ENCODE peak calls at places on chromosomes 7 and 10, in ten cellular contexts. One of them, this sample, is unnamed.

GRCh38 chr7:157984138-157984913 is 603.3 kb downstream of the PTPRN2 start:
- DNase-seq in HS-5: no peak
- DNase-seq in AML-193: no peak
- DNase-seq in posterior vena cava: peak; percentile 76
- DNase-seq in left lung: no peak
- DNase-seq in NCI-H187: no peak
- DNase-seq in sciatic nerve: no peak
- DNase-seq in fibroblast of the conjunctiva: no peak
- DNase-seq in naive thymus-derived CD4-positive, alpha-beta T cell: no peak
- DNase-seq in activated CD4-positive, alpha-beta T cell treated with anti-CD3 and anti-CD28 coated beads for 4 hours: no peak
- DNase-seq in this sample: no peak

GRCh38 chr7:100353685-100354330 is 4.1 kb upstream of the PILRB start:
- DNase-seq in HS-5: no peak
- DNase-seq in AML-193: no peak
- DNase-seq in posterior vena cava: no peak
- DNase-seq in left lung: no peak
- DNase-seq in NCI-H187: no peak
- DNase-seq in sciatic nerve: no peak
- DNase-seq in fibroblast of the conjunctiva: no peak
- DNase-seq in naive thymus-derived CD4-positive, alpha-beta T cell: no peak
- DNase-seq in activated CD4-positive, alpha-beta T cell treated with anti-CD3 and anti-CD28 coated beads for 4 hours: peak; percentile 58
- DNase-seq in this sample: peak; percentile 65

GRCh38 chr10:63724922-63725321 is 203.7 kb downstream of the REEP3 start:
- DNase-seq in HS-5: no peak
- DNase-seq in AML-193: no peak
- DNase-seq in posterior vena cava: no peak
- DNase-seq in left lung: no peak
- DNase-seq in NCI-H187: no peak
- DNase-seq in sciatic nerve: no peak
- DNase-seq in fibroblast of the conjunctiva: no peak
- DNase-seq in naive thymus-derived CD4-positive, alpha-beta T cell: no peak
- DNase-seq in activated CD4-positive, alpha-beta T cell treated with anti-CD3 and anti-CD28 coated beads for 4 hours: no peak
- DNase-seq in this sample: no peak

GRCh38 chr7:16891874-16892620 is 10.3 kb upstream of the AGR3 start:
- DNase-seq in HS-5: no peak
- DNase-seq in AML-193: no peak
- DNase-seq in posterior vena cava: no peak
- DNase-seq in left lung: no peak
- DNase-seq in NCI-H187: no peak
- DNase-seq in sciatic nerve: no peak
- DNase-seq in fibroblast of the conjunctiva: no peak
- DNase-seq in naive thymus-derived CD4-positive, alpha-beta T cell: no peak
- DNase-seq in activated CD4-positive, alpha-beta T cell treated with anti-CD3 and anti-CD28 coated beads for 4 hours: no peak
- DNase-seq in this sample: no peak

GRCh38 chr10:122051609-122052385 is 62.8 kb downstream of the TACC2 start:
- DNase-seq in HS-5: peak; percentile 51
- DNase-seq in AML-193: no peak
- DNase-seq in posterior vena cava: peak; percentile 62
- DNase-seq in left lung: no peak
- DNase-seq in NCI-H187: no peak
- DNase-seq in sciatic nerve: peak; percentile 72
- DNase-seq in fibroblast of the conjunctiva: peak; percentile 47
- DNase-seq in naive thymus-derived CD4-positive, alpha-beta T cell: no peak
- DNase-seq in activated CD4-positive, alpha-beta T cell treated with anti-CD3 and anti-CD28 coated beads for 4 hours: no peak
- DNase-seq in this sample: no peak

GRCh38 chr7:27098493-27099223 is 2.9 kb upstream of the HOXA1 start:
- DNase-seq in HS-5: no peak
- DNase-seq in AML-193: no peak
- DNase-seq in posterior vena cava: peak; percentile 83
- DNase-seq in left lung: no peak
- DNase-seq in NCI-H187: peak; percentile 77
- DNase-seq in sciatic nerve: no peak
- DNase-seq in fibroblast of the conjunctiva: no peak
- DNase-seq in naive thymus-derived CD4-positive, alpha-beta T cell: no peak
- DNase-seq in activated CD4-positive, alpha-beta T cell treated with anti-CD3 and anti-CD28 coated beads for 4 hours: no peak
- DNase-seq in this sample: peak; percentile 68

GRCh38 chr7:139762886-139763285 is 14.9 kb downstream of the HIPK2 start:
- DNase-seq in HS-5: no peak
- DNase-seq in AML-193: no peak
- DNase-seq in posterior vena cava: no peak
- DNase-seq in left lung: no peak
- DNase-seq in NCI-H187: no peak
- DNase-seq in sciatic nerve: no peak
- DNase-seq in fibroblast of the conjunctiva: no peak
- DNase-seq in naive thymus-derived CD4-positive, alpha-beta T cell: no peak
- DNase-seq in activated CD4-positive, alpha-beta T cell treated with anti-CD3 and anti-CD28 coated beads for 4 hours: no peak
- DNase-seq in this sample: no peak

GRCh38 chr7:92949748-92950147 is 113.4 kb upstream of the CDK6 start:
- DNase-seq in HS-5: no peak
- DNase-seq in AML-193: no peak
- DNase-seq in posterior vena cava: no peak
- DNase-seq in left lung: no peak
- DNase-seq in NCI-H187: no peak
- DNase-seq in sciatic nerve: no peak
- DNase-seq in fibroblast of the conjunctiva: no peak
- DNase-seq in naive thymus-derived CD4-positive, alpha-beta T cell: no peak
- DNase-seq in activated CD4-positive, alpha-beta T cell treated with anti-CD3 and anti-CD28 coated beads for 4 hours: no peak
- DNase-seq in this sample: no peak

GRCh38 chr7:140478361-140479061 is 794 bp downstream of the MKRN1 start:
- DNase-seq in HS-5: no peak
- DNase-seq in AML-193: peak; percentile 58
- DNase-seq in posterior vena cava: peak; percentile 84
- DNase-seq in left lung: no peak
- DNase-seq in NCI-H187: no peak
- DNase-seq in sciatic nerve: peak; percentile 63
- DNase-seq in fibroblast of the conjunctiva: no peak
- DNase-seq in naive thymus-derived CD4-positive, alpha-beta T cell: peak; percentile 50
- DNase-seq in activated CD4-positive, alpha-beta T cell treated with anti-CD3 and anti-CD28 coated beads for 4 hours: peak; percentile 46
- DNase-seq in this sample: peak; percentile 79

GRCh38 chr7:101466871-101467270 is 104.2 kb downstream of the COL26A1 start:
- DNase-seq in HS-5: no peak
- DNase-seq in AML-193: no peak
- DNase-seq in posterior vena cava: peak; percentile 28
- DNase-seq in left lung: peak; percentile 10
- DNase-seq in NCI-H187: no peak
- DNase-seq in sciatic nerve: no peak
- DNase-seq in fibroblast of the conjunctiva: no peak
- DNase-seq in naive thymus-derived CD4-positive, alpha-beta T cell: no peak
- DNase-seq in activated CD4-positive, alpha-beta T cell treated with anti-CD3 and anti-CD28 coated beads for 4 hours: no peak
- DNase-seq in this sample: no peak

GRCh38 chr7:129437190-129437589 is 3.0 kb downstream of the STRIP2 start:
- DNase-seq in HS-5: no peak
- DNase-seq in AML-193: no peak
- DNase-seq in posterior vena cava: no peak
- DNase-seq in left lung: no peak
- DNase-seq in NCI-H187: no peak
- DNase-seq in sciatic nerve: no peak
- DNase-seq in fibroblast of the conjunctiva: no peak
- DNase-seq in naive thymus-derived CD4-positive, alpha-beta T cell: no peak
- DNase-seq in activated CD4-positive, alpha-beta T cell treated with anti-CD3 and anti-CD28 coated beads for 4 hours: no peak
- DNase-seq in this sample: no peak

GRCh38 chr7:6398943-6399342 is 48.8 kb downstream of the DAGLB start:
- DNase-seq in HS-5: no peak
- DNase-seq in AML-193: no peak
- DNase-seq in posterior vena cava: no peak
- DNase-seq in left lung: peak; percentile 81
- DNase-seq in NCI-H187: no peak
- DNase-seq in sciatic nerve: no peak
- DNase-seq in fibroblast of the conjunctiva: no peak
- DNase-seq in naive thymus-derived CD4-positive, alpha-beta T cell: no peak
- DNase-seq in activated CD4-positive, alpha-beta T cell treated with anti-CD3 and anti-CD28 coated beads for 4 hours: no peak
- DNase-seq in this sample: no peak

GRCh38 chr10:62636825-62637248 is 167.7 kb upstream of the ADO start:
- DNase-seq in HS-5: no peak
- DNase-seq in AML-193: peak; percentile 39
- DNase-seq in posterior vena cava: no peak
- DNase-seq in left lung: no peak
- DNase-seq in NCI-H187: no peak
- DNase-seq in sciatic nerve: no peak
- DNase-seq in fibroblast of the conjunctiva: no peak
- DNase-seq in naive thymus-derived CD4-positive, alpha-beta T cell: no peak
- DNase-seq in activated CD4-positive, alpha-beta T cell treated with anti-CD3 and anti-CD28 coated beads for 4 hours: no peak
- DNase-seq in this sample: no peak

GRCh38 chr7:107232568-107233090 is 63.8 kb downstream of the HBP1 start:
- DNase-seq in HS-5: peak; percentile 9
- DNase-seq in AML-193: no peak
- DNase-seq in posterior vena cava: no peak
- DNase-seq in left lung: no peak
- DNase-seq in NCI-H187: no peak
- DNase-seq in sciatic nerve: no peak
- DNase-seq in fibroblast of the conjunctiva: no peak
- DNase-seq in naive thymus-derived CD4-positive, alpha-beta T cell: no peak
- DNase-seq in activated CD4-positive, alpha-beta T cell treated with anti-CD3 and anti-CD28 coated beads for 4 hours: no peak
- DNase-seq in this sample: no peak

GRCh38 chr7:142298009-142298408 is 40.2 kb upstream of the PRSS58 start:
- DNase-seq in HS-5: no peak
- DNase-seq in AML-193: no peak
- DNase-seq in posterior vena cava: no peak
- DNase-seq in left lung: no peak
- DNase-seq in NCI-H187: no peak
- DNase-seq in sciatic nerve: no peak
- DNase-seq in fibroblast of the conjunctiva: no peak
- DNase-seq in naive thymus-derived CD4-positive, alpha-beta T cell: no peak
- DNase-seq in activated CD4-positive, alpha-beta T cell treated with anti-CD3 and anti-CD28 coated beads for 4 hours: no peak
- DNase-seq in this sample: no peak

GRCh38 chr7:101140746-101141382 is 13.4 kb upstream of the AP1S1 start:
- DNase-seq in HS-5: no peak
- DNase-seq in AML-193: no peak
- DNase-seq in posterior vena cava: no peak
- DNase-seq in left lung: no peak
- DNase-seq in NCI-H187: no peak
- DNase-seq in sciatic nerve: no peak
- DNase-seq in fibroblast of the conjunctiva: no peak
- DNase-seq in naive thymus-derived CD4-positive, alpha-beta T cell: no peak
- DNase-seq in activated CD4-positive, alpha-beta T cell treated with anti-CD3 and anti-CD28 coated beads for 4 hours: no peak
- DNase-seq in this sample: no peak

GRCh38 chr10:84059526-84059925 is 79.8 kb upstream of the GHITM start:
- DNase-seq in HS-5: no peak
- DNase-seq in AML-193: no peak
- DNase-seq in posterior vena cava: no peak
- DNase-seq in left lung: no peak
- DNase-seq in NCI-H187: no peak
- DNase-seq in sciatic nerve: no peak
- DNase-seq in fibroblast of the conjunctiva: no peak
- DNase-seq in naive thymus-derived CD4-positive, alpha-beta T cell: no peak
- DNase-seq in activated CD4-positive, alpha-beta T cell treated with anti-CD3 and anti-CD28 coated beads for 4 hours: no peak
- DNase-seq in this sample: no peak

This sample was measured in suprapubic skin.